ENCODE peak calls at places on chromosomes 1 and 21, in nine cellular contexts. E is IMR-90; F is CD4-positive, alpha-beta memory T cell; V is tibial artery; R is HCT116; Y is Panc1; T is WERI-Rb-1; K is mammary epithelial cell; A is upper lobe of left lung. D is an unnamed sample.
A peak's percentile ranks its signal among the peaks of the same experiment; 100 is the strongest.

GRCh38 chr1:209030454-209031167 is 552.9 kb upstream of the CAMK1G start:
- DNase-seq in T (no peak), A (peak; percentile 67), K (no peak), Y (no peak), V (no peak), F (no peak), E (no peak), R (no peak), D (no peak)

GRCh38 chr1:103788377-103788776 is 38.7 kb downstream of the AMY1C start:
- DNase-seq in K (no peak), F (no peak), E (no peak), T (no peak), R (no peak), Y (no peak), V (no peak), A (no peak), D (no peak)

GRCh38 chr1:43000271-43000670 is 41.6 kb upstream of the SLC2A1 start:
- DNase-seq in R (no peak), T (no peak), E (no peak), Y (no peak), F (no peak), A (no peak), K (no peak), V (no peak), D (no peak)

GRCh38 chr1:153612755-153613331 is at the start of gene S100A16:
- DNase-seq in A (peak; percentile 88), V (peak; percentile 94), Y (no peak), E (peak; percentile 61), T (peak; percentile 79), F (no peak), R (peak; percentile 56), K (peak; percentile 96), D (peak; percentile 59)

GRCh38 chr1:186775031-186775430 is 53.7 kb upstream of the PLA2G4A start:
- DNase-seq in K (no peak), F (no peak), R (no peak), T (no peak), A (no peak), Y (no peak), E (no peak), V (no peak), D (no peak)

GRCh38 chr1:212152308-212152693 is 116.8 kb downstream of the DTL start:
- DNase-seq in E (no peak), V (no peak), T (no peak), F (no peak), K (no peak), Y (no peak), A (no peak), R (no peak), D (no peak)

GRCh38 chr1:30768830-30769718 is 11.5 kb upstream of the LAPTM5 start:
- DNase-seq in K (no peak), R (no peak), A (no peak), T (no peak), V (no peak), E (peak; percentile 35), F (no peak), Y (no peak), D (no peak)

GRCh38 chr21:38120984-38121855 is 135.6 kb upstream of the KCNJ15 start:
- DNase-seq in K (no peak), V (no peak), F (no peak), E (no peak), T (peak; percentile 72), R (no peak), Y (no peak), A (no peak), D (no peak)

GRCh38 chr1:177849130-177849529 is 120.7 kb downstream of the SEC16B start:
- DNase-seq in V (no peak), A (no peak), E (peak; percentile 55), Y (no peak), K (peak; percentile 57), T (no peak), R (no peak), F (no peak), D (no peak)

GRCh38 chr1:209627349-209628196 is 24.7 kb downstream of the LAMB3 start:
- DNase-seq in Y (peak; percentile 43), R (peak; percentile 35), V (no peak), T (peak; percentile 74), E (peak; percentile 69), K (no peak), A (peak; percentile 63), F (peak; percentile 59), D (peak; percentile 44)

GRCh38 chr21:25942145-25942544 is 207.4 kb downstream of the GABPA start:
- DNase-seq in T (no peak), E (no peak), V (no peak), R (no peak), F (no peak), Y (no peak), K (no peak), A (no peak), D (no peak)

GRCh38 chr21:34052171-34052570 is 21.2 kb upstream of the MRPS6 start:
- DNase-seq in R (no peak), V (no peak), F (no peak), K (no peak), T (no peak), E (no peak), A (no peak), Y (no peak), D (no peak)

GRCh38 chr1:77978293-77978968 is 441 bp downstream of the FUBP1 start:
- DNase-seq in Y (peak; percentile 45), R (peak; percentile 81), V (peak; percentile 81), F (peak; percentile 92), E (peak; percentile 95), T (peak; percentile 72), A (peak; percentile 88), K (peak; percentile 92), D (no peak)

GRCh38 chr1:83897516-83897915 is 101.4 kb downstream of the TTLL7 start:
- DNase-seq in T (no peak), R (no peak), A (no peak), K (peak; percentile 27), V (no peak), F (no peak), Y (no peak), E (no peak), D (no peak)

GRCh38 chr1:244835276-244836134 is at the start of gene COX20:
- DNase-seq in Y (peak; percentile 50), E (peak; percentile 88), R (peak; percentile 71), F (peak; percentile 94), T (no peak), V (peak; percentile 95), K (peak; percentile 86), A (peak; percentile 87), D (peak; percentile 80)

GRCh38 chr1:39076127-39076798 is 50.1 kb downstream of the NDUFS5 start:
- DNase-seq in Y (no peak), K (peak; percentile 29), V (peak; percentile 89), E (peak; percentile 65), R (no peak), T (no peak), A (no peak), F (no peak), D (peak; percentile 65)

GRCh38 chr1:210654176-210654786 is 325.6 kb downstream of the HHAT start:
- DNase-seq in F (no peak), K (no peak), E (no peak), V (no peak), R (no peak), A (no peak), T (no peak), Y (no peak), D (no peak)

GRCh38 chr1:209743145-209743482 is 12.7 kb upstream of the TRAF3IP3 start:
- DNase-seq in E (peak; percentile 80), Y (no peak), R (no peak), K (peak; percentile 42), F (no peak), V (peak; percentile 69), A (no peak), T (no peak), D (peak; percentile 63)

GRCh38 chr1:27455166-27455811 is 34.7 kb downstream of the WASF2 start:
- DNase-seq in T (no peak), A (peak; percentile 33), K (peak; percentile 72), F (peak; percentile 33), Y (no peak), E (no peak), V (no peak), R (no peak), D (no peak)

GRCh38 chr1:113854234-113854633 is 17.3 kb downstream of the PTPN22 start:
- DNase-seq in E (no peak), F (no peak), Y (no peak), T (no peak), K (no peak), R (no peak), A (no peak), V (no peak), D (no peak)

GRCh38 chr1:41925712-41926111 is 7.0 kb upstream of the HIVEP3 start:
- DNase-seq in V (no peak), T (no peak), R (no peak), E (peak; percentile 13), K (no peak), Y (no peak), A (no peak), F (no peak), D (no peak)
- H3K9me3 ChIP-seq in V (no peaks in the 10 kb centered on the region), T (peaks cover 7% of the 10 kb centered on the region), R (no peaks in the 10 kb centered on the region), E (peaks cover 2% of the 10 kb centered on the region), K (no peaks in the 10 kb centered on the region), Y (peaks cover 6% of the 10 kb centered on the region), A (no peaks in the 10 kb centered on the region), F (no peaks in the 10 kb centered on the region), D (no peaks in the 10 kb centered on the region)

DNA sequence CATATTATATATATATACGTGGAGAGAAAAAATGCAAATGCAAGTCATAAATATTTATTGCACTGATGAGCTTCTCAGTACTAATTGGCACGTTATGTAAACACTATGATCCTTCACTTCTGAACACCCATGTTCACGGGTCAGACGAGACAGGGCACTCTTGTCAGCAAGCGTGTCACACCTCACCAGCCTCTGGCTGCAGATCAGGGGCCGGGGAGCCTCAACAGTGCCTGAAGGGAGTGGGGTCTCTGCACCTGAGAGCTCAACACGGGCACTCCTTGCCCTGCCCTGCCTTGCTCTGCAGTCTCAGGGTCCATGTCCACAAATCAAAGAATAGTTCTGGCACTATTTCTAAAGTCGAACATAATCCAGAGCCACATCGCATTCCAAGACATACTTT is 409 bp upstream of the HIVEP3 start:
- DNase-seq in R (no peak), A (no peak), V (no peak), K (no peak), Y (no peak), T (no peak), F (no peak), E (no peak), D (no peak)
- H3K9me3 ChIP-seq in R (no peaks in the 10 kb centered on the region), A (no peaks in the 10 kb centered on the region), V (no peaks in the 10 kb centered on the region), K (no peaks in the 10 kb centered on the region), Y (peaks cover 6% of the 10 kb centered on the region), T (peaks cover 7% of the 10 kb centered on the region), F (no peaks in the 10 kb centered on the region), E (peaks cover 2% of the 10 kb centered on the region), D (no peaks in the 10 kb centered on the region)

DNA sequence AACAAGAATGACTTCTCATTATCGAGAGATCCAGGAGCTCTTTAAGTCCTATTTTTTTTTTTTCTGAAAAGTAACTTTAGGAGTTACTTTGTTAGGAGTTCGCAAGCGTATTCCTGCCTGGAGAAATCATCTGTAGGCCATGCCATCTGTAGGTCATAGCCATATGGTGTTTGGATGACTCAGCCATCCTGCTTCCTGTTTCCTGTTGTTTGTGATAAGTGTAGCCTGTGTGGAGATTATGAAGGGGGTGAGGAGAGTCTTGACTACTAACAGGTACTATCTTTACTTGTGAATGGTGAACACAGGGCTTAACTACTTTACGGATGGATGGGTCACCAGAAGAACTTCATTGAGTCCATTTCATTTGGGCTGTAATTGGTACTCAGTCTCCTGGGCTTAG is 327.2 kb downstream of the PTPRU start:
- DNase-seq in K (peak; percentile 24), F (no peak), T (no peak), V (no peak), E (peak; percentile 61), Y (no peak), R (no peak), A (no peak), D (no peak)
- H3K9me3 ChIP-seq in K (peaks cover 16% of the 10 kb centered on the region), F (no peaks in the 10 kb centered on the region), T (peaks cover 25% of the 10 kb centered on the region), V (peaks cover 28% of the 10 kb centered on the region), E (peaks cover 21% of the 10 kb centered on the region), Y (peaks cover 21% of the 10 kb centered on the region), R (peaks cover 24% of the 10 kb centered on the region), A (peaks cover 16% of the 10 kb centered on the region), D (no peaks in the 10 kb centered on the region)

GRCh38 chr1:152577168-152577567 is 3.1 kb downstream of the LCE3D start:
- DNase-seq in F (no peak), V (no peak), K (peak; percentile 43), R (no peak), Y (no peak), T (no peak), A (no peak), E (no peak), D (no peak)
- H3K9me3 ChIP-seq in F (no peaks in the 10 kb centered on the region), V (no peaks in the 10 kb centered on the region), K (no peaks in the 10 kb centered on the region), R (no peaks in the 10 kb centered on the region), Y (no peaks in the 10 kb centered on the region), T (no peaks in the 10 kb centered on the region), A (no peaks in the 10 kb centered on the region), E (no peaks in the 10 kb centered on the region), D (peaks cover 4% of the 10 kb centered on the region)